ENCODE peak calls at places on chromosome 11, in five cellular contexts. E, W, K, G and S are unnamed samples.

GRCh38 chr11:693415-693831 is 1.6 kb downstream of the DEAF1 start:
- DNase-seq in E (no peak), G (no peak), W (no peak), K (no peak), S (no peak)

GRCh38 chr11:45250035-45250693 is 36.0 kb downstream of the SYT13 start:
- DNase-seq in W (peak), K (no peak), G (no peak), E (no peak), S (no peak)

GRCh38 chr11:6737872-6738466 is 33.8 kb downstream of the OR2AG2 start:
- DNase-seq in E (peak), W (no peak), K (peak), G (peak), S (peak)

GRCh38 chr11:45001466-45002165 is 50.9 kb upstream of the TP53I11 start:
- DNase-seq in K (no peak), G (no peak), W (no peak), E (no peak), S (no peak)

GRCh38 chr11:14577835-14578529 is 57.8 kb upstream of the PSMA1 start:
- DNase-seq in W (no peak), K (no peak), G (no peak), E (no peak), S (no peak)

GRCh38 chr11:122981388-122982264 is at the start of gene BSX:
- DNase-seq in W (no peak), K (peak), E (peak), G (peak), S (peak)

GRCh38 chr11:110984147-110984546 is 261.4 kb upstream of the POU2AF2 start:
- DNase-seq in W (no peak), G (no peak), E (no peak), K (no peak), S (no peak)

GRCh38 chr11:57644748-57645715 is 4.7 kb downstream of the YPEL4 start:
- DNase-seq in G (peak), K (peak), E (peak), W (no peak), S (peak)

GRCh38 chr11:2751523-2752203 is 51.9 kb upstream of the KCNQ1OT1 start:
- DNase-seq in E (no peak), K (no peak), W (no peak), G (no peak), S (no peak)

GRCh38 chr11:1531961-1532586 is 40.0 kb downstream of the DUSP8 start:
- DNase-seq in K (no peak), W (no peak), E (no peak), G (no peak), S (no peak)

GRCh38 chr11:113043704-113044103 is 82.5 kb downstream of the NCAM1 start:
- DNase-seq in E (no peak), G (no peak), K (no peak), W (no peak), S (no peak)

GRCh38 chr11:43576834-43577521 is 103.6 kb upstream of the HSD17B12 start:
- DNase-seq in G (peak), W (no peak), E (peak), K (peak), S (peak)

GRCh38 chr11:133938166-133938565 is 18.6 kb downstream of the IGSF9B start:
- DNase-seq in E (no peak), K (no peak), W (no peak), G (no peak), S (no peak)

GRCh38 chr11:57485217-57486007 is 25.1 kb downstream of the RTN4RL2 start:
- DNase-seq in W (no peak), G (no peak), K (no peak), E (no peak), S (no peak)

GRCh38 chr11:134915212-134915611 is 503.2 kb upstream of the B3GAT1 start:
- DNase-seq in K (no peak), E (no peak), W (no peak), G (no peak), S (no peak)

DNA sequence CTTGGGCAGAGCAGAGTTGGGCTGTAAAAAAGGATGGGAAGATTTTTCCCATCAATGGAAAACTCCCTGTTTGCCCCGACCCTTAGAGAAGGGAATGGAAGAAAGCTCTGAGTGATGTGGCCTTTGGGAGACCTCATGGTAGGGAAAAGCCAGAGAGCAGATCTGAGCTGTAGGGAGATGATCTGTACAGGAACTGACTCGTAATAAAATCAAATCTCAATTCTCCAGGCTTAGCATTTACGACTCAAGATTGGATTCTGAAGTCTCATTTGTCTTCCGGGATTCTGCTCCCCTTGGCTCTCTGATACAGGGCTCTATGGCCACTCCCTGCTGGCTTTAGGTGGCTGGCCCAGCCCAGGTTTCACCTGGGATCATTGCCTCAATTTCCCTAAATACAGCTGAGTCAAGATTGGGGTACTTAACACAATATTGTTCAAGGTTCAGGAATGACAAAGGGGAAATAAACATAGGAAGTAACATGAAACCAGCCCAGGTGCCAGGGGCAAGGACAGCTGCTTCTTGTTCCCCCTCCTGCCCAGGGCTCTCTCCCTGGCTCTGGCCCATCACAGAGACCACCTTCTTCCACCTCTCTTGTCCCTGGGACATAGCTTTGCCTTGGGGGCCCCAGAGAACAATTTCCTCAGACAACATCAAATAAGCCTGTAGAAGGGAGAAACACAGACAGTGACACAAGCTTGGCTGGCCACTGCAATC is 38.4 kb upstream of the THY1 start:
- DNase-seq in G (no peak), W (no peak), E (no peak), K (no peak), S (no peak)
- TF ChIP-seq KDM1A in G (no peak), W (no peak), E (no peak), K (no peak), S (no peak)

GRCh38 chr11:83238111-83238510 is 44.6 kb downstream of the ANKRD42 start:
- DNase-seq in G (no peak), K (no peak), W (no peak), E (no peak), S (no peak)
- TF ChIP-seq USF2 in G (no peak), K (no peak), W (no peak), E (no peak), S (no peak)

GRCh38 chr11:129703846-129704245 is 111.8 kb upstream of the TMEM45B start:
- DNase-seq in E (no peak), W (no peak), K (peak), G (no peak), S (no peak)

GRCh38 chr11:129701706-129702105 is 113.9 kb upstream of the TMEM45B start:
- DNase-seq in W (no peak), E (no peak), G (no peak), K (peak), S (no peak)

GRCh38 chr11:129702410-129703390 is 112.9 kb upstream of the TMEM45B start:
- DNase-seq in W (no peak), G (no peak), E (no peak), K (no peak), S (no peak)

GRCh38 chr11:129705341-129705740 is 110.3 kb upstream of the TMEM45B start:
- DNase-seq in K (no peak), E (no peak), W (no peak), G (no peak), S (no peak)

DNA sequence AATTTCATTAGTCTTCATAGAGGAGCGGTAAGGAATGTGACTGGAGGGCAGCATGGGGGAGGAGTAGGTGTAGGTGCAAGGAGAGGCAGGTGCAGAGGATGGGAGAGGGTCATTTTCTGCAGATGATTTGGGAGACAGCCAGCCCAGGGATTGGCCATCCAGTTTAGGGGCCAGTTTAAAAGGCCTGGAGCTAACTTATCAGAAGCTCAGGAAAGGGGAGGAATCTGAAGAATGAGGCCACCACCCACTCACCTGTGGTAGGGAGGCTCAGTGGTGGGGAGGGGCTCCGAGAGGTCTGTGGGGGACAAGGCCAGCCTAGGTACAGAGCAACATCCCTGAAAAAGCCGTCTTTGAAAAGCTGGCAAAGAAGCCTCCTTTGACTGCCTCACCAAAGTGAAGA is 110.8 kb upstream of the TMEM45B start:
- DNase-seq in E (no peak), G (no peak), K (no peak), W (no peak), S (no peak)
- TF ChIP-seq KDM1A in E (no peak), G (no peak), K (no peak), W (no peak), S (no peak)

DNA sequence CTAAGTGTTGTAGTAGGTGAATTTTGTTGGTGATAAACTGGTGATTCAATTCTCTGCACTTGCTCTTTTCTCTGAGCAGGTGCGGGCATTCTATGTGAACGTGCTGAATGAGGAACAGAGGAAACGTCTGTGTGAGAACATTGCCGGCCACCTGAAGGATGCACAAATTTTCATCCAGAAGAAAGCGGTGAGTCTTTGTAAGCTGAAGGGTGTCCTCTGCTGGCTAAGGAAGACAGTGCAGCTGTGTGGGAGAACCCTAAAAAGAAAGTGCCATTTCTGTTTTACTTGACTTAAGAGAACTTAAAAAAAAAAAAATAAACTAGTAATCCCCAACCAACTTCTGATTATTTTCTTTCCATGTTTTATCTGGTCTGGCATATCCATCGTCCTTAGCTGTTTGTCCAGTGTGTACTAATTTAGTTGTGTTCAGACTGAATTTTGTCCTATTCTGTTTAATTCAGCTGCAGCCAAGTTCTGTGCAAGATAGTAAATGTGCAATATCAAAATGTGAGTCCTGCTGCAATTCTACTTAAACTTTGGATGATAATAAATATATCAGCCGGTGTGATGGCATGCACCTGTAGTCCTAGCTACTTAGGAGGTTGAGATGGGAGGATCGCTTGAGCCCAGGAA is 29.6 kb downstream of the CAT start:
- DNase-seq in G (peak), K (peak), W (no peak), E (peak), S (peak)
- TF ChIP-seq USF2 in G (no peak), K (no peak), W (no peak), E (no peak), S (no peak)

GRCh38 chr11:72228229-72228843 is 3.8 kb downstream of the INPPL1 start:
- DNase-seq in K (no peak), E (no peak), G (no peak), W (no peak), S (no peak)
- TF ChIP-seq KDM1A in K (no peak), E (no peak), G (no peak), W (no peak), S (no peak)